ENCODE peak calls at places on chromosomes 1 and 21, in six cellular contexts. J, E, H, D, U and I are unnamed samples.

GRCh38 chr1:185360714-185361113 is 43.7 kb upstream of the IVNS1ABP start:
- DNase-seq in J (no peak), E (no peak), H (no peak), D (no peak), U (no peak), I (no peak)

GRCh38 chr1:69913967-69914366 is 291.4 kb downstream of the LRRC40 start:
- DNase-seq in J (no peak), E (no peak), H (peak; percentile 12), D (no peak), U (no peak), I (no peak)

GRCh38 chr21:39182016-39182415 is 1.2 kb downstream of the PSMG1 start:
- DNase-seq in J (no peak), E (no peak), H (no peak), D (no peak), U (no peak), I (no peak)

GRCh38 chr1:110152133-110152785 is 2.0 kb downstream of the SLC6A17 start:
- DNase-seq in J (no peak), E (no peak), H (no peak), D (no peak), U (peak; percentile 56), I (no peak)

GRCh38 chr21:21921410-21922232 is 923.4 kb downstream of the NCAM2 start:
- DNase-seq in J (no peak), E (peak; percentile 55), H (peak; percentile 69), D (no peak), U (no peak), I (no peak)

GRCh38 chr1:169914534-169914933 is 20.8 kb upstream of the SCYL3 start:
- DNase-seq in J (no peak), E (no peak), H (no peak), D (no peak), U (no peak), I (no peak)

GRCh38 chr1:85327759-85328158 is 51.3 kb upstream of the BCL10 start:
- DNase-seq in J (no peak), E (no peak), H (no peak), D (no peak), U (no peak), I (no peak)

GRCh38 chr1:53259932-53260331 is 21.6 kb upstream of the MAGOH start:
- DNase-seq in J (no peak), E (no peak), H (no peak), D (no peak), U (no peak), I (no peak)

GRCh38 chr1:200873671-200874397 is 1.1 kb downstream of the GPR25 start:
- DNase-seq in J (no peak), E (no peak), H (no peak), D (no peak), U (no peak), I (no peak)

GRCh38 chr1:54390655-54391054 is 15.5 kb downstream of the SSBP3 start:
- DNase-seq in J (no peak), E (no peak), H (no peak), D (no peak), U (no peak), I (no peak)

GRCh38 chr1:166164995-166165660 is 1.7 kb downstream of the FAM78B start:
- DNase-seq in J (peak; percentile 50), E (peak; percentile 88), H (peak; percentile 73), D (no peak), U (peak; percentile 66), I (peak; percentile 82)

GRCh38 chr1:78543941-78544630 is 53.3 kb downstream of the PTGFR start:
- DNase-seq in J (no peak), E (no peak), H (no peak), D (no peak), U (no peak), I (no peak)

GRCh38 chr1:155227261-155228095 is 19.0 kb downstream of the MTX1 start:
- DNase-seq in J (peak; percentile 98), E (peak; percentile 98), H (peak; percentile 99), D (peak; percentile 92), U (peak; percentile 100), I (peak; percentile 97)

GRCh38 chr1:64363616-64364015 is 106.3 kb upstream of the CACHD1 start:
- DNase-seq in J (no peak), E (no peak), H (no peak), D (no peak), U (no peak), I (no peak)

GRCh38 chr1:23673086-23673813 is 18.4 kb upstream of the RPL11 start:
- DNase-seq in J (peak; percentile 58), E (peak; percentile 86), H (peak; percentile 78), D (no peak), U (no peak), I (peak; percentile 23)

GRCh38 chr1:153538315-153538821 is 2.4 kb downstream of the S100A5 start:
- DNase-seq in J (peak; percentile 40), E (peak; percentile 51), H (peak; percentile 44), D (no peak), U (peak; percentile 60), I (peak; percentile 74)

GRCh38 chr1:26275580-26276431 is 4.1 kb upstream of the SH3BGRL3 start:
- DNase-seq in J (peak; percentile 87), E (peak; percentile 86), H (peak; percentile 90), D (peak; percentile 62), U (peak; percentile 92), I (peak; percentile 86)

GRCh38 chr1:48794815-48795214 is 18.1 kb upstream of the BEND5 start:
- DNase-seq in J (no peak), E (no peak), H (no peak), D (no peak), U (no peak), I (no peak)

DNA sequence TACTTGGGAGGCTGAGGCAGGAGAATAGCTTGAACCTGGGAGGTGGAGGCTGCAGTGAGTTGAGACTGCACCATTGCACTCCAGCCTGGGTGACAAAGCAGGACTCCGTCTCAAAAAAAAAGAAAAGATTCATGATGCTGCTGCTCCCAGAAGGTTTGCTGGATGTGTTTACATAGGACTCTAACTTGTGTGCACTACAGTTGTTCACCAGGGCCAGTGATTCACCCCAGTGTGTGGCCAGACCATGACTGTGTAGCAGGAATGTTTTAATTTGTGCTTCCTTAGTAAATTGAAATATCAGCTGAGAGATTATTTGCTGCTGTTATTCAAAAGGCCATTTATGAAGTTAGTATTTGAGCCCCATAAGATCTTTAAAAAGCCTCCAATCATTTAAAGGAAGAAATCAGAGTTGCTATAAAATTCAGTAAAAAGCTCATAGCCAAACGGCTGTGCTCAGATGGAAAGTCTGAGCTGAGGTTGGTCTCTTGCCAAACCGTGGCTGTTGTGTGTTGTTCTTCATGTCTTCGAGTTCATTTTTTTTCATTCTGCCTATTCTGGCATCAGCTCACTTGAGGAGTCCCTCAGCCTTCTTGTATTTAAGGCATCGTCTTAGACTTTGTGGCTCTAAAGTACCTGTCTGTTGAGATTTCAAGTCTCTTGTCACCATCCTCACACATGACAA is 18.1 kb upstream of the PGD start:
- DNase-seq in J (no peak), E (no peak), H (peak; percentile 56), D (peak; percentile 12), U (no peak), I (no peak)
- H3K27ac ChIP-seq in J (peak overlapping the region; percentile 17), E (no peak overlapping the region), H (peak overlapping the region; percentile 51), D (peak overlapping the region; percentile 7), U (no peak overlapping the region), I (no peak overlapping the region)

GRCh38 chr1:225887030-225887314 is 2.0 kb downstream of the LEFTY1 start:
- DNase-seq in J (no peak), E (no peak), H (no peak), D (no peak), U (no peak), I (no peak)

GRCh38 chr1:225883616-225884265 is 1.6 kb upstream of the TMEM63A start:
- DNase-seq in J (no peak), E (no peak), H (no peak), D (no peak), U (no peak), I (peak; percentile 38)

GRCh38 chr1:225886159-225887029 is 2.6 kb downstream of the LEFTY1 start:
- DNase-seq in J (no peak), E (no peak), H (peak; percentile 51), D (no peak), U (no peak), I (peak; percentile 11)

GRCh38 chr1:225882699-225883615 is 777 bp upstream of the TMEM63A start:
- DNase-seq in J (peak; percentile 73), E (peak; percentile 51), H (peak; percentile 65), D (no peak), U (peak; percentile 83), I (peak; percentile 83)

GRCh38 chr1:225885336-225885735 is 3.2 kb upstream of the TMEM63A start:
- DNase-seq in J (no peak), E (no peak), H (no peak), D (no peak), U (no peak), I (no peak)
- TF ChIP-seq CTCF in J (no peak), E (no peak), H (no peak), D (no peak), U (no peak), I (no peak)

GRCh38 chr1:145889722-145890121 is 4.1 kb upstream of the ANKRD35 start:
- DNase-seq in J (no peak), E (peak; percentile 41), H (no peak), D (no peak), U (no peak), I (no peak)
- H3K4me1 ChIP-seq in J (peaks cover 72% of the 10 kb centered on the region), E (peaks cover 18% of the 10 kb centered on the region), H (peaks cover 19% of the 10 kb centered on the region), D (peaks cover 27% of the 10 kb centered on the region), U (no peaks in the 10 kb centered on the region), I (peaks cover 21% of the 10 kb centered on the region)

GRCh38 chr1:12246584-12246983 is 16.8 kb downstream of the VPS13D start:
- DNase-seq in J (no peak), E (no peak), H (no peak), D (no peak), U (peak; percentile 84), I (no peak)

GRCh38 chr1:12245733-12246132 is 15.9 kb downstream of the VPS13D start:
- DNase-seq in J (no peak), E (no peak), H (no peak), D (no peak), U (no peak), I (no peak)

GRCh38 chr1:12244585-12244984 is 14.8 kb downstream of the VPS13D start:
- DNase-seq in J (peak; percentile 59), E (no peak), H (no peak), D (no peak), U (no peak), I (no peak)

GRCh38 chr1:12244078-12244477 is 14.2 kb downstream of the VPS13D start:
- DNase-seq in J (no peak), E (peak; percentile 5), H (no peak), D (no peak), U (no peak), I (no peak)

DNA sequence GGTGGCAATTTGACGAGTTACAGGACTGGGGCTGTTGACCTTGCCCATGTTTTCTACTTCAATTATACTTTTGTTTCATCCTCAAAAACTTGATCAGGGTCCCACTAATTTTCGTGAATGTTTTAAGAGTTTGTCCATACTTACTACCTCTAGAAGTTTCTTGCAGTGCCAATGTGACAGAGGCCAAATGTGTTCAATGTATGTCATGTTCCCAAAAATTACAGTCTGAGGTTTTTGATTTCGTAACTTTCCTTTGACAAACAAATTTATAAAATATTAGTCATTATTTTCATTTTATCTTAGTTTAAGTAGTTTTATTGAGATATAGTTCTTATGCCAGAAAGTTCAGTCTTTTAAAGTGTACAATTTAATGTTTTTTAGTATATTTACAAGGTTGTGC is 15.3 kb downstream of the VPS13D start:
- DNase-seq in J (no peak), E (no peak), H (no peak), D (no peak), U (no peak), I (no peak)
- H3K27ac ChIP-seq in J (no peak overlapping the region), E (no peak overlapping the region), H (no peak overlapping the region), D (no peak overlapping the region), U (peak overlapping the region; percentile 68), I (no peak overlapping the region)

DNA sequence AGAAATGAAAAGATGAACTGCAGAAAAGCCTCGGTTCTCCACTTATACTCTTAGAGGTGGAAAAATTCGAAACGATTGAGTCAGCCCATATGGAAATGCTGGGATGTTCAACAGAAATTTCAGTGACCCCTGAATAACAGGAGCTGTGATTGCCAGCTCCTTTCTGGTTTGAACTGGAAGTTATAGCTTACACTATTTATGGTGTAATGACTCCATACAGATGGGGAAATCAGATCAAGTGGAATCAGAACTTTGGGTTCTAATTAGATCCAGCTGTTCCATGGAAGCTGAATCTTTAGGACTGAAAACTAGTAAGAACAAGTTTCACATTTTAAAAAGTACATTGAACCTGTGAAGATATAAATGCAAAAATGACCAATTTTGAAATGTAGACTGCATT is 569.3 kb upstream of the ZRANB2 start:
- DNase-seq in J (no peak), E (no peak), H (no peak), D (no peak), U (no peak), I (no peak)
- TF ChIP-seq CTCF in J (no peak), E (no peak), H (no peak), D (no peak), U (no peak), I (no peak)